ENCODE peak calls at places on chromosomes 11 and 22, in nine cellular contexts. B, U, W, A, C, H, Y, P and N are unnamed samples.

GRCh38 chr11:130749216-130749615 is 167.1 kb downstream of the SNX19 start:
- DNase-seq in B (no peak), U (no peak), W (no peak), A (no peak), C (no peak), H (no peak), Y (no peak), P (no peak), N (no peak)

GRCh38 chr22:46024136-46024840 is 47.3 kb upstream of the WNT7B start:
- DNase-seq in B (no peak), U (no peak), W (no peak), A (no peak), C (no peak), H (no peak), Y (no peak), P (no peak), N (no peak)

GRCh38 chr11:60934091-60934789 is 10.0 kb downstream of the TMEM132A start:
- DNase-seq in B (no peak), U (no peak), W (no peak), A (no peak), C (no peak), H (no peak), Y (no peak), P (no peak), N (no peak)

GRCh38 chr11:67645521-67646457 is 4.7 kb downstream of the ACY3 start:
- DNase-seq in B (no peak), U (no peak), W (no peak), A (no peak), C (no peak), H (no peak), Y (no peak), P (no peak), N (no peak)

GRCh38 chr11:78651923-78652602 is 77.4 kb upstream of the NARS2 start:
- DNase-seq in B (no peak), U (no peak), W (no peak), A (no peak), C (no peak), H (no peak), Y (no peak), P (no peak), N (no peak)

GRCh38 chr11:67373916-67374570 is 645 bp upstream of the CLCF1 start:
- DNase-seq in B (peak; percentile 99), U (no peak), W (no peak), A (peak; percentile 96), C (no peak), H (peak; percentile 98), Y (no peak), P (no peak), N (peak; percentile 100)

GRCh38 chr11:72012091-72012630 is 13.5 kb downstream of the IL18BP start:
- DNase-seq in B (no peak), U (no peak), W (no peak), A (no peak), C (no peak), H (no peak), Y (peak; percentile 22), P (no peak), N (no peak)

GRCh38 chr22:36819112-36819511 is 2.3 kb upstream of the PVALB start:
- DNase-seq in B (no peak), U (no peak), W (no peak), A (no peak), C (no peak), H (no peak), Y (no peak), P (no peak), N (no peak)

GRCh38 chr11:99370557-99371200 is 349.9 kb downstream of the CNTN5 start:
- DNase-seq in B (peak; percentile 61), U (peak; percentile 38), W (no peak), A (peak; percentile 39), C (no peak), H (peak; percentile 6), Y (no peak), P (no peak), N (peak; percentile 3)

GRCh38 chr11:67507242-67507890 is 596 bp downstream of the CDK2AP2 start:
- DNase-seq in B (peak; percentile 77), U (no peak), W (no peak), A (peak; percentile 73), C (no peak), H (no peak), Y (no peak), P (no peak), N (peak; percentile 92)

GRCh38 chr22:40156001-40156516 is 21.7 kb upstream of the TNRC6B start:
- DNase-seq in B (peak; percentile 31), U (no peak), W (no peak), A (peak; percentile 94), C (no peak), H (peak; percentile 42), Y (no peak), P (no peak), N (peak; percentile 77)

GRCh38 chr11:6576471-6577373 is 26.7 kb downstream of the RRP8 start:
- DNase-seq in B (peak; percentile 61), U (no peak), W (no peak), A (no peak), C (no peak), H (peak; percentile 63), Y (no peak), P (no peak), N (no peak)

GRCh38 chr22:48338793-48339705 is 1488.6 kb downstream of the BRD1 start:
- DNase-seq in B (no peak), U (no peak), W (no peak), A (no peak), C (no peak), H (no peak), Y (no peak), P (no peak), N (no peak)

GRCh38 chr11:35237860-35238715 is 99.1 kb downstream of the CD44 start:
- DNase-seq in B (peak; percentile 74), U (no peak), W (no peak), A (peak; percentile 41), C (peak; percentile 24), H (no peak), Y (peak; percentile 69), P (peak; percentile 28), N (peak; percentile 34)

GRCh38 chr11:31847761-31848160 is 36.6 kb upstream of the PAX6 start:
- DNase-seq in B (no peak), U (no peak), W (no peak), A (no peak), C (no peak), H (no peak), Y (no peak), P (no peak), N (no peak)

GRCh38 chr11:86735462-86736302 is 63.3 kb upstream of the ME3 start:
- DNase-seq in B (no peak), U (no peak), W (no peak), A (peak; percentile 74), C (no peak), H (peak; percentile 57), Y (no peak), P (no peak), N (no peak)

GRCh38 chr22:43479311-43479710 is 67.5 kb downstream of the MPPED1 start:
- DNase-seq in B (no peak), U (no peak), W (no peak), A (no peak), C (no peak), H (no peak), Y (no peak), P (no peak), N (no peak)

GRCh38 chr11:124898711-124899110 is 1.0 kb upstream of the ROBO4 start:
- DNase-seq in B (peak; percentile 85), U (no peak), W (no peak), A (no peak), C (no peak), H (no peak), Y (no peak), P (no peak), N (no peak)

GRCh38 chr11:78365381-78365792 is 52.2 kb downstream of the GAB2 start:
- DNase-seq in B (peak; percentile 57), U (no peak), W (no peak), A (peak; percentile 15), C (no peak), H (peak; percentile 33), Y (no peak), P (no peak), N (peak; percentile 79)

GRCh38 chr11:62552931-62553838 is 6.6 kb upstream of the AHNAK start:
- DNase-seq in B (peak; percentile 97), U (no peak), W (peak; percentile 70), A (peak; percentile 94), C (no peak), H (peak; percentile 97), Y (peak; percentile 66), P (no peak), N (peak; percentile 98)

GRCh38 chr11:32434387-32435151 is 770 bp downstream of the WT1 start:
- DNase-seq in B (peak; percentile 72), U (no peak), W (peak; percentile 43), A (no peak), C (no peak), H (no peak), Y (peak; percentile 56), P (no peak), N (peak; percentile 68)

GRCh38 chr11:127670372-127670771 is 669.8 kb upstream of the KIRREL3 start:
- DNase-seq in B (peak; percentile 18), U (no peak), W (no peak), A (no peak), C (no peak), H (no peak), Y (no peak), P (no peak), N (no peak)